ENCODE peak calls at places on chromosomes 4 and X, in four cellular contexts. H is IMR-90, L is thoracic aorta, B is psoas muscle. U is an unnamed sample.
A peak's percentile ranks its signal among the peaks of the same experiment; 100 is the strongest.

GRCh38 chrX:100643943-100644587 is at the start of gene SRPX2:
- DNase-seq in H (peak; percentile 91), L (no peak), B (peak; percentile 45), U (peak; percentile 39)

GRCh38 chrX:135625995-135626394 is 87.4 kb upstream of the CT45A1 start:
- DNase-seq in H (no peak), L (no peak), B (no peak), U (no peak)

GRCh38 chrX:107827852-107828251 is 2.2 kb downstream of the MID2 start:
- DNase-seq in H (no peak), L (no peak), B (no peak), U (no peak)

GRCh38 chr4:150258569-150258968 is 180.3 kb downstream of the DCLK2 start:
- DNase-seq in H (no peak), L (no peak), B (no peak), U (no peak)

GRCh38 chr4:40548256-40548655 is 81.4 kb downstream of the RBM47 start:
- DNase-seq in H (peak; percentile 45), L (no peak), B (no peak), U (no peak)

GRCh38 chr4:131091896-131092295 is 1995.9 kb downstream of the C4orf33 start:
- DNase-seq in H (peak; percentile 4), L (no peak), B (no peak), U (no peak)

GRCh38 chr4:182600093-182600492 is 317.1 kb downstream of the DCTD start:
- DNase-seq in H (peak; percentile 64), L (no peak), B (no peak), U (no peak)

GRCh38 chr4:132062611-132063239 is 1086.4 kb upstream of the PCDH10 start:
- DNase-seq in H (no peak), L (no peak), B (no peak), U (no peak)

GRCh38 chrX:20954014-20954413 is 420.2 kb upstream of the CNKSR2 start:
- DNase-seq in H (no peak), L (no peak), B (no peak), U (no peak)

GRCh38 chr4:8189551-8190466 is 9.3 kb upstream of the SH3TC1 start:
- DNase-seq in H (no peak), L (no peak), B (no peak), U (no peak)

GRCh38 chr4:85084371-85085170 is 118.1 kb upstream of the WDFY3 start:
- DNase-seq in H (peak; percentile 75), L (no peak), B (no peak), U (peak; percentile 90)

GRCh38 chrX:39869846-39870601 is 227.7 kb downstream of the BCOR start:
- DNase-seq in H (peak; percentile 63), L (no peak), B (no peak), U (no peak)

GRCh38 chrX:455199-455598 is 68.5 kb upstream of the PPP2R3B start:
- DNase-seq in H (no peak), L (no peak), B (no peak), U (no peak)

GRCh38 chrX:94178145-94178790 is 504.3 kb downstream of the FAM133A start:
- DNase-seq in H (no peak), L (no peak), B (no peak), U (no peak)

GRCh38 chrX:103518571-103518970 is 718 bp downstream of the RAB40A start:
- DNase-seq in H (no peak), L (no peak), B (no peak), U (no peak)

GRCh38 chrX:115949900-115950822 is 220.4 kb upstream of the AGTR2 start:
- DNase-seq in H (no peak), L (no peak), B (no peak), U (no peak)

GRCh38 chr4:86184216-86184915 is 175.5 kb downstream of the MAPK10 start:
- DNase-seq in H (peak; percentile 50), L (no peak), B (no peak), U (no peak)

GRCh38 chrX:93985621-93986020 is 311.6 kb downstream of the FAM133A start:
- DNase-seq in H (no peak), L (no peak), B (no peak), U (no peak)

GRCh38 chr4:144547678-144548298 is 98.2 kb upstream of the HHIP start:
- DNase-seq in H (no peak), L (no peak), B (no peak), U (no peak)

GRCh38 chr4:67565284-67565683 is 6.8 kb downstream of the STAP1 start:
- DNase-seq in H (peak; percentile 22), L (no peak), B (no peak), U (no peak)

GRCh38 chr4:1991596-1992434 is 17.0 kb downstream of the NELFA start:
- DNase-seq in H (no peak), L (no peak), B (no peak), U (no peak)

GRCh38 chr4:40482985-40483647 is 146.5 kb downstream of the RBM47 start:
- DNase-seq in H (no peak), L (no peak), B (no peak), U (no peak)

GRCh38 chr4:183101956-183102480 is 3.0 kb downstream of the WWC2 start:
- DNase-seq in H (no peak), L (no peak), B (no peak), U (no peak)

GRCh38 chr4:54232151-54232688 is 3.1 kb downstream of the PDGFRA start:
- DNase-seq in H (no peak), L (no peak), B (no peak), U (no peak)

GRCh38 chr4:56316011-56316650 is 71.2 kb downstream of the AASDH start:
- DNase-seq in H (no peak), L (no peak), B (no peak), U (no peak)

GRCh38 chrX:66051989-66052388 is 12.1 kb upstream of the VSIG4 start:
- DNase-seq in H (no peak), L (no peak), B (no peak), U (peak; percentile 28)

GRCh38 chrX:66049056-66049455 is 9.2 kb upstream of the VSIG4 start:
- DNase-seq in H (no peak), L (no peak), B (no peak), U (no peak)

GRCh38 chrX:66053414-66053813 is 13.5 kb upstream of the VSIG4 start:
- DNase-seq in H (no peak), L (no peak), B (no peak), U (no peak)

GRCh38 chrX:66046612-66047235 is 6.8 kb upstream of the VSIG4 start:
- DNase-seq in H (no peak), L (no peak), B (no peak), U (no peak)

DNA sequence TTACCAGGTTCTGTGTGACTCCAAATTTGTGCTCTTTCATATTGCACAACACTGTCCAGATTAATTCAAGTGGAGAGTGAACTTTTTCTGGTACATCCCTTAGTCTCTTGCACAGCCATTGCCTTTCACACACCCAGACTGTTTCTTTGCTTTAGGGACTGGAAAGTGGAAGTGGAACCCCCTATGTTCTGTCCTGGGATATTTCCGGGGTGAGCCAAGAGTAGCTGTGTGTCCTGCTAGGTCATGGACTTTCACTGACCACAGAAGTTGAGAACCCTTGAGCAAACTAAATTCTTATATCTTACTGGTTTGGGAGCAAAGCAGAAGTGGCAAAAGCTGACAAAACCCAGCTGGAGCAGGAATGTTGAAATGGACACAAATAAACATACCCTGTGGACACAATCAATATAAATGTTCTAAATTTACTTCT is 10.3 kb upstream of the VSIG4 start:
- DNase-seq in H (no peak), L (no peak), B (no peak), U (no peak)
- H3K4me1 ChIP-seq in H (no peaks in the 10 kb centered on the region), L (no peaks in the 10 kb centered on the region), B (no peaks in the 10 kb centered on the region), U (no peaks in the 10 kb centered on the region)

GRCh38 chrX:71563921-71564320 is 14.3 kb upstream of the GCNA start:
- DNase-seq in H (no peak), L (no peak), B (no peak), U (no peak)
- H3K27me3 ChIP-seq in H (peaks cover 2% of the 10 kb centered on the region), L (no peaks in the 10 kb centered on the region), B (no peaks in the 10 kb centered on the region), U (no peaks in the 10 kb centered on the region)

GRCh38 chr4:3304831-3305609 is 12.2 kb downstream of the RGS12 start:
- DNase-seq in H (peak; percentile 52), L (no peak), B (peak; percentile 47), U (peak; percentile 12)
- H3K4me1 ChIP-seq in H (peaks cover 23% of the 10 kb centered on the region), L (no peaks in the 10 kb centered on the region), B (peaks cover 35% of the 10 kb centered on the region), U (peaks cover 75% of the 10 kb centered on the region)

DNA sequence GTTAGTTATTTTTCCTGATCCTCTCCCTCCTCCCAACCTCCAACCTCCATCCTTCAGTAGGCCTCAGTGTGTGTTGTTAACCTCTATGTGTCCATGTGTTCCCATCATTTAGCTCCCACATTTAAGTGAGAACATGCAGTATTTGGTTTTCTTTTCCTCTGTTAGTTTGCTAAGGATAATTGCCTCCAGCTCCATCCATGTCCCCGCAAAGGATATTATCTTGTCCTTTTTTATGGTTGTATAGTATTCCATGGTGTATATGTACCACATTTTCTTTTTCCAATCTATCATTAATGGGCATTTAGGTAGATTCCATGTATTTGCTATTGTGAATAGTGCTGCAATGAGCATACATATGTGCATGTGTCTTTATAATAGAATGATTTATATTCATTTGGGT is 54.5 kb downstream of the TEX13C start:
- DNase-seq in H (no peak), L (no peak), B (no peak), U (no peak)
- H3K27me3 ChIP-seq in H (no peaks in the 10 kb centered on the region), L (no peaks in the 10 kb centered on the region), B (no peaks in the 10 kb centered on the region), U (no peaks in the 10 kb centered on the region)

DNA sequence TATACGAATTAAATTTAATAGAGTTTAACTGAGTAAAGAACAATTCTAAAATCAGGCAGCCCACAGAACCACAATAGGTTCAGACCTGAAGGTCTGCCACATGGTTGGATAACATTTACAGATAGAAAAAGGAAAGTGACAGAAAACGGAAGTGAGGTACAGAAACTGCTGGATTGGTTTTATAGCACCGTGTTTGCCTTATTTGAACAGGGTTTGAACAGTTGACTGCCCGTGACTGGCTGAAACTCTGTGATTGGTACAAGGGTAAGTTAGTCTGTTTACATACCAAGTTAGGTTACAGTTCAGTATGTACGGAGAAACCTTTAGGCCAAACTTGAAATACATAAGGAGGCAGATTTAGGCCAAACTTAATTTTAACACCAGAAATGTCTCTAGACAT is 64.1 kb upstream of the ATXN3L start:
- DNase-seq in H (no peak), L (no peak), B (no peak), U (no peak)
- H3K4me1 ChIP-seq in H (peaks cover 10% of the 10 kb centered on the region), L (no peaks in the 10 kb centered on the region), B (no peaks in the 10 kb centered on the region), U (no peaks in the 10 kb centered on the region)